ENCODE peak calls at places on chromosomes 2 and 18, in five cellular contexts. S is nephron progenitor cell, B is HCT116, U is HL-60, C is GM13977. K is an unnamed sample.
A peak's percentile ranks its signal among the peaks of the same experiment; 100 is the strongest.

GRCh38 chr2:10529611-10530010 is 81.5 kb upstream of the ODC1 start:
- DNase-seq in S (no peak), U (no peak), B (no peak), C (no peak), K (no peak)

GRCh38 chr18:8507361-8507760 is 101.9 kb upstream of the RAB12 start:
- DNase-seq in S (peak; percentile 16), U (no peak), B (peak; percentile 3), C (no peak), K (no peak)

GRCh38 chr18:24677011-24677410 is 216.6 kb downstream of the HRH4 start:
- DNase-seq in U (no peak), C (no peak), B (no peak), S (no peak), K (no peak)

GRCh38 chr2:113080134-113080533 is 12.4 kb downstream of the IL1F10 start:
- DNase-seq in B (peak; percentile 13), U (peak; percentile 38), C (peak; percentile 46), S (peak; percentile 70), K (peak; percentile 43)

GRCh38 chr2:74646829-74647482 is 1.2 kb downstream of the M1AP start:
- DNase-seq in B (no peak), S (no peak), C (no peak), U (no peak), K (no peak)

GRCh38 chr2:213162515-213163118 is 11.2 kb upstream of the IKZF2 start:
- DNase-seq in C (no peak), U (no peak), S (no peak), B (no peak), K (no peak)

GRCh38 chr2:182761903-182762302 is 45.8 kb downstream of the DNAJC10 start:
- DNase-seq in U (no peak), B (no peak), C (no peak), S (no peak), K (no peak)

GRCh38 chr2:65349863-65350262 is 82.5 kb downstream of the SPRED2 start:
- DNase-seq in S (no peak), B (no peak), C (no peak), U (no peak), K (no peak)

GRCh38 chr2:126996378-126996699 is 97.6 kb downstream of the TEX51 start:
- DNase-seq in S (no peak), B (no peak), C (no peak), U (no peak), K (no peak)

GRCh38 chr2:126994340-126994777 is 95.7 kb downstream of the TEX51 start:
- DNase-seq in U (no peak), C (no peak), S (no peak), B (no peak), K (no peak)

GRCh38 chr2:126999342-126999741 is 100.7 kb downstream of the TEX51 start:
- DNase-seq in C (no peak), U (no peak), B (no peak), S (no peak), K (no peak)

GRCh38 chr2:126998486-126998885 is 99.8 kb downstream of the TEX51 start:
- DNase-seq in S (no peak), U (no peak), C (no peak), B (no peak), K (no peak)

GRCh38 chr2:126995652-126996377 is 97.1 kb downstream of the TEX51 start:
- DNase-seq in U (no peak), C (no peak), S (no peak), B (no peak), K (no peak)
- TF ChIP-seq CTCF in U (no peak), C (no peak), S (no peak), B (peak; percentile 9), K (no peak)

GRCh38 chr2:145186303-145186702 is 666.4 kb upstream of the ZEB2 start:
- DNase-seq in S (no peak), B (no peak), U (no peak), C (no peak), K (peak; percentile 3)
- TF ChIP-seq CTCF in S (no peak), B (peak; percentile 45), U (no peak), C (peak; percentile 25), K (no peak)

DNA sequence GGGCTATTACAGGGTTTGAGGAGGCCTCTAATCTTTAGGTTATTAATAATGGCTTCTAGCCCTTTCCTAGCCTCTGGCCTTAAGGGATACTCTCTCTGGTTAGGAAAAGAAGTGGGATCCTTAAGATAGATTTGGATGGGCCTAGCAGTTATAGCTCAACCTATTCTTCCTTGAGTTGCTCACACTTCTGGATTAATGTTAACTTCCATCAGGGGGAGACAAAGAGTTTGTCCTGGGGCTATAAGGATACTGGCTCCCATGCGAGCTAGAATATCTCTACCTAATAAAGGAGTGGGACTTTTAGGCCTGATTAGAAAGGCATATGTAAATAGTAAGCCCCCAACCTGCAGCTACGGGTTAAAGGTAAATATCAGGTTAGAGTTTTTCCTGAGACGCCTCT is 14.3 kb upstream of the PTH2R start:
- DNase-seq in S (no peak), U (no peak), C (no peak), B (no peak), K (no peak)
- TF ChIP-seq CTCF in S (no peak), U (no peak), C (no peak), B (peak; percentile 39), K (no peak)

DNA sequence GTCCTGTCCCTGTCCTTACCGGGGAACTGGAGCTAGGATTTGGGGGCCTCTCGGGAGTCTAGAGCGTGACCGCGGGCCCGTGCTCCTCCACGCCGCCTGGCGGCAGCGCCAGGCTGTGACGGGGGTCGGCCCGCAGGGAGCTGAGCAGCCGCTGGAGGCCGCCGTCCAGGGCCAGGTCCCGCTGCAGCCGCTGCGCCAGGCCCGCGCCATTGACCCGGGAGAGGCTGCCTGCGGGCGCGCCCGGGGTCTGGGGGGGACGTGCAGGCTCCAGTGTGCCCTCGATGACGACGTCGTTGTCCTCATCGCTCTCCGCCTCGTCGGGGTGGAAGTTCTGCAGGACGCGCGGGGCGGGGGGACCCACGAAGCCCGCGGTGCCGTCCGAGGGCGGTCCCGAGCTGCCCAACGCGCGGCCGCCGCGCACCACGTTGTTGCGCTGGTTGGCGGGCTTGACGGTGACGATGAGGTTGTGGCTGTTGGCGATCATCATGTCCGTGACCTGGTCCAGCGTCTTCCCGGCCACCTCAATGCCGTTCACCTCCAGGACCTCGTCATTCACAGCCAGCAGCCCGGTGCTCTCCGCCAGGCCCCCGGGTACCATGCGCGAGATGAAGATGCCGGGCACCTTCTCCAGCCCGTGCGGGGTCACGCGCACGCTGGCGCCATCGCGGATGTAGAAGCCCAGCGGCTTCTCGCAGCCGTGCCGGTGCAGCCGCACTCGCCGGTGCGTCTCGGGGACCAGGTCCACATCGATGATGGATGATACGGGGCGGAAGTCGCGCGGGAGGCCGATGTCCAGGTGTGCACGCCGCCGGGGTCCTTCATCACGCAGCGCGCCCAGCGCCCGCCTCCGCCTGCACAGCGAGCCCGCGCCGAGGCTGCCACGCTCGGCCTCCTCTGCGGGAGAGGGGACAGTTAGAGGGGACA is 50.9 kb downstream of the ADNP2 start:
- DNase-seq in C (peak; percentile 55), S (no peak), B (no peak), U (peak; percentile 22), K (peak; percentile 81)
- TF ChIP-seq CTCF in C (peak; percentile 93), S (no peak), B (no peak), U (peak; percentile 0), K (peak; percentile 97)

GRCh38 chr2:44983836-44984604 is 25.2 kb downstream of the SIX2 start:
- DNase-seq in B (no peak), S (no peak), C (no peak), U (no peak), K (no peak)
- TF ChIP-seq CTCF in B (no peak), S (no peak), C (no peak), U (no peak), K (no peak)

GRCh38 chr2:76160683-76161082 is 450.0 kb upstream of the GCFC2 start:
- DNase-seq in C (no peak), U (no peak), B (no peak), S (no peak), K (no peak)
- TF ChIP-seq CTCF in C (no peak), U (no peak), B (no peak), S (no peak), K (no peak)

K was measured in GM13976.